ENCODE peak calls at places on chromosomes 4 and X, in eight cellular contexts. One of them, this sample, is unnamed.

GRCh38 chrX:141220342-141221008 is 21.8 kb downstream of the SPANXC start:
- DNase-seq in body of pancreas: no peak
- DNase-seq in spleen: no peak
- DNase-seq in transverse colon: no peak
- DNase-seq in A549: peak; percentile 50
- DNase-seq in AG04450: peak; percentile 4
- DNase-seq in left ventricle myocardium inferior: no peak
- DNase-seq in psoas muscle: no peak
- DNase-seq in this sample: no peak

GRCh38 chr4:76712564-76712963 is 185.4 kb downstream of the SOWAHB start:
- DNase-seq in body of pancreas: no peak
- DNase-seq in spleen: no peak
- DNase-seq in transverse colon: no peak
- DNase-seq in A549: no peak
- DNase-seq in AG04450: no peak
- DNase-seq in left ventricle myocardium inferior: no peak
- DNase-seq in psoas muscle: no peak
- DNase-seq in this sample: no peak

GRCh38 chr4:82839624-82840023 is 41.0 kb upstream of the SCD5 start:
- DNase-seq in body of pancreas: no peak
- DNase-seq in spleen: no peak
- DNase-seq in transverse colon: no peak
- DNase-seq in A549: no peak
- DNase-seq in AG04450: no peak
- DNase-seq in left ventricle myocardium inferior: no peak
- DNase-seq in psoas muscle: no peak
- DNase-seq in this sample: no peak

GRCh38 chr4:92305148-92305877 is 1.5 kb downstream of the GRID2 start:
- DNase-seq in body of pancreas: peak; percentile 32
- DNase-seq in spleen: no peak
- DNase-seq in transverse colon: no peak
- DNase-seq in A549: peak; percentile 27
- DNase-seq in AG04450: no peak
- DNase-seq in left ventricle myocardium inferior: peak; percentile 25
- DNase-seq in psoas muscle: peak; percentile 13
- DNase-seq in this sample: peak; percentile 82

GRCh38 chr4:165814256-165815010 is 58.6 kb upstream of the TLL1 start:
- DNase-seq in body of pancreas: no peak
- DNase-seq in spleen: no peak
- DNase-seq in transverse colon: no peak
- DNase-seq in A549: no peak
- DNase-seq in AG04450: no peak
- DNase-seq in left ventricle myocardium inferior: no peak
- DNase-seq in psoas muscle: no peak
- DNase-seq in this sample: no peak

GRCh38 chr4:5793514-5793913 is 82.5 kb downstream of the EVC start:
- DNase-seq in body of pancreas: no peak
- DNase-seq in spleen: peak; percentile 53
- DNase-seq in transverse colon: no peak
- DNase-seq in A549: no peak
- DNase-seq in AG04450: no peak
- DNase-seq in left ventricle myocardium inferior: no peak
- DNase-seq in psoas muscle: no peak
- DNase-seq in this sample: no peak

GRCh38 chr4:16865209-16865896 is 33.1 kb downstream of the LDB2 start:
- DNase-seq in body of pancreas: no peak
- DNase-seq in spleen: no peak
- DNase-seq in transverse colon: no peak
- DNase-seq in A549: no peak
- DNase-seq in AG04450: no peak
- DNase-seq in left ventricle myocardium inferior: no peak
- DNase-seq in psoas muscle: no peak
- DNase-seq in this sample: no peak

GRCh38 chrX:14865201-14865600 is 7.7 kb downstream of the FANCB start:
- DNase-seq in body of pancreas: no peak
- DNase-seq in spleen: no peak
- DNase-seq in transverse colon: no peak
- DNase-seq in A549: no peak
- DNase-seq in AG04450: no peak
- DNase-seq in left ventricle myocardium inferior: no peak
- DNase-seq in psoas muscle: no peak
- DNase-seq in this sample: no peak

GRCh38 chr4:40601641-40602040 is 28.0 kb downstream of the RBM47 start:
- DNase-seq in body of pancreas: no peak
- DNase-seq in spleen: no peak
- DNase-seq in transverse colon: no peak
- DNase-seq in A549: no peak
- DNase-seq in AG04450: no peak
- DNase-seq in left ventricle myocardium inferior: no peak
- DNase-seq in psoas muscle: no peak
- DNase-seq in this sample: no peak

GRCh38 chr4:40603281-40603680 is 26.4 kb downstream of the RBM47 start:
- DNase-seq in body of pancreas: no peak
- DNase-seq in spleen: no peak
- DNase-seq in transverse colon: no peak
- DNase-seq in A549: no peak
- DNase-seq in AG04450: no peak
- DNase-seq in left ventricle myocardium inferior: no peak
- DNase-seq in psoas muscle: no peak
- DNase-seq in this sample: no peak

GRCh38 chr4:40607224-40607623 is 22.4 kb downstream of the RBM47 start:
- DNase-seq in body of pancreas: no peak
- DNase-seq in spleen: no peak
- DNase-seq in transverse colon: no peak
- DNase-seq in A549: no peak
- DNase-seq in AG04450: no peak
- DNase-seq in left ventricle myocardium inferior: no peak
- DNase-seq in psoas muscle: no peak
- DNase-seq in this sample: no peak

GRCh38 chr4:40608628-40609027 is 21.0 kb downstream of the RBM47 start:
- DNase-seq in body of pancreas: no peak
- DNase-seq in spleen: no peak
- DNase-seq in transverse colon: no peak
- DNase-seq in A549: no peak
- DNase-seq in AG04450: no peak
- DNase-seq in left ventricle myocardium inferior: no peak
- DNase-seq in psoas muscle: no peak
- DNase-seq in this sample: no peak

DNA sequence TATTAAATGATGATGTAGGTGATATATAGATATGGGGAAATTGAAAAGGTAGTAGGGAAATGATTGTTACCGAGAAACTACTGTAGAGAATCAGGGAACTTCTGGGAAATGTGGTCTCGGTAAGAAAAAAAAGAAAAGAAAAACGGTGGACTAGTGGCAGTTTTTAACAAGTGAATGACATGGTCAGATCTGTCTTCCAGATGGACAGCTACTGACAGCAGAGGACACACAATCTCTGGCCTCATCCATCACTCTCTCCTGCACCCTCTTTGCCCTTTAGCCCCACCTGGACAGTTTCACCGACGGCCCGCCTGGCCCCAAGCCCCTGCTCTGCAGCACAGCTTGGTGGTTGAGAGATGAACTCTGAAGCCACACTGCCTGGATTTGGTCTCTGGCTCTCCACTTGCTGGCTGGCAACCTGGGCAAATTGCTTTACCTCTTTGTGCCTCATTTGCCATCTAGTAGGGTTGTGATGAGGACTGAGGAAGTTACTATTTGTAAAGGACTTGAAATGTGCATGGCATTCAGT is 23.4 kb downstream of the RBM47 start:
- DNase-seq in body of pancreas: no peak
- DNase-seq in spleen: no peak
- DNase-seq in transverse colon: no peak
- DNase-seq in A549: no peak
- DNase-seq in AG04450: no peak
- DNase-seq in left ventricle myocardium inferior: no peak
- DNase-seq in psoas muscle: no peak
- DNase-seq in this sample: no peak
- TF ChIP-seq CTCF in body of pancreas: no peak
- TF ChIP-seq CTCF in spleen: no peak
- TF ChIP-seq CTCF in transverse colon: no peak
- TF ChIP-seq CTCF in A549: no peak
- TF ChIP-seq CTCF in AG04450: peak; percentile 29
- TF ChIP-seq CTCF in left ventricle myocardium inferior: no peak
- TF ChIP-seq CTCF in psoas muscle: no peak
- TF ChIP-seq CTCF in this sample: no peak

DNA sequence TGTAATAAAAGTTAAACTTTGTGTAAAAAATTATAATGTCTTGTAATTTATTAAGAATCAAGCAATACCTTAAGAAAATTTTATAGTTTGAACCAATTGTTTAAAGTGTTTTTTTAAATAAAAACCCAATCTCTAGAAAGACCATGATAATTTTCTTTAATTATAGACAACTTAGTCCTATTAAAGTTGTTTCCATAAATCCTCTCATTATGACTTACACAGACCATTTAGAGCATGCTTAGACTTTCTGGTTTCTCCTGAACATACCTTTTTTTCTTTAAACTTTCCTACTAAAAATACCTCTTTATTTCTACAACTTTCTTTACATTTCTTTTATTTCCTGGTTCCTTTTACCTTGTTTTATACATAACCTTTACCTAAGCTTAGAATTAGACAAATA is 837.4 kb downstream of the PCDH19 start:
- DNase-seq in body of pancreas: no peak
- DNase-seq in spleen: no peak
- DNase-seq in transverse colon: no peak
- DNase-seq in A549: no peak
- DNase-seq in AG04450: no peak
- DNase-seq in left ventricle myocardium inferior: no peak
- DNase-seq in psoas muscle: no peak
- DNase-seq in this sample: no peak
- H3K9me3 ChIP-seq in body of pancreas: no peaks in the 10 kb centered on the region
- H3K9me3 ChIP-seq in spleen: peaks cover 12% of the 10 kb centered on the region
- H3K9me3 ChIP-seq in transverse colon: no peaks in the 10 kb centered on the region
- H3K9me3 ChIP-seq in A549: no peaks in the 10 kb centered on the region
- H3K9me3 ChIP-seq in AG04450: no peaks in the 10 kb centered on the region
- H3K9me3 ChIP-seq in left ventricle myocardium inferior: peaks cover 13% of the 10 kb centered on the region
- H3K9me3 ChIP-seq in psoas muscle: peaks cover 20% of the 10 kb centered on the region
- H3K9me3 ChIP-seq in this sample: peaks cover 6% of the 10 kb centered on the region

GRCh38 chr4:39635023-39635422 is 3.6 kb downstream of the SMIM14 start:
- DNase-seq in body of pancreas: peak; percentile 61
- DNase-seq in spleen: no peak
- DNase-seq in transverse colon: peak; percentile 52
- DNase-seq in A549: no peak
- DNase-seq in AG04450: no peak
- DNase-seq in left ventricle myocardium inferior: no peak
- DNase-seq in psoas muscle: no peak
- DNase-seq in this sample: peak; percentile 52

GRCh38 chr4:39637572-39638357 is 900 bp downstream of the SMIM14 start:
- DNase-seq in body of pancreas: peak; percentile 65
- DNase-seq in spleen: peak; percentile 83
- DNase-seq in transverse colon: peak; percentile 65
- DNase-seq in A549: peak; percentile 48
- DNase-seq in AG04450: no peak
- DNase-seq in left ventricle myocardium inferior: peak; percentile 60
- DNase-seq in psoas muscle: peak; percentile 52
- DNase-seq in this sample: peak; percentile 86

GRCh38 chr4:39641451-39641850 is 2.8 kb upstream of the SMIM14 start:
- DNase-seq in body of pancreas: no peak
- DNase-seq in spleen: no peak
- DNase-seq in transverse colon: no peak
- DNase-seq in A549: no peak
- DNase-seq in AG04450: no peak
- DNase-seq in left ventricle myocardium inferior: no peak
- DNase-seq in psoas muscle: no peak
- DNase-seq in this sample: no peak

GRCh38 chr4:39636786-39637185 is 1.9 kb downstream of the SMIM14 start:
- DNase-seq in body of pancreas: no peak
- DNase-seq in spleen: no peak
- DNase-seq in transverse colon: no peak
- DNase-seq in A549: no peak
- DNase-seq in AG04450: no peak
- DNase-seq in left ventricle myocardium inferior: no peak
- DNase-seq in psoas muscle: no peak
- DNase-seq in this sample: no peak

DNA sequence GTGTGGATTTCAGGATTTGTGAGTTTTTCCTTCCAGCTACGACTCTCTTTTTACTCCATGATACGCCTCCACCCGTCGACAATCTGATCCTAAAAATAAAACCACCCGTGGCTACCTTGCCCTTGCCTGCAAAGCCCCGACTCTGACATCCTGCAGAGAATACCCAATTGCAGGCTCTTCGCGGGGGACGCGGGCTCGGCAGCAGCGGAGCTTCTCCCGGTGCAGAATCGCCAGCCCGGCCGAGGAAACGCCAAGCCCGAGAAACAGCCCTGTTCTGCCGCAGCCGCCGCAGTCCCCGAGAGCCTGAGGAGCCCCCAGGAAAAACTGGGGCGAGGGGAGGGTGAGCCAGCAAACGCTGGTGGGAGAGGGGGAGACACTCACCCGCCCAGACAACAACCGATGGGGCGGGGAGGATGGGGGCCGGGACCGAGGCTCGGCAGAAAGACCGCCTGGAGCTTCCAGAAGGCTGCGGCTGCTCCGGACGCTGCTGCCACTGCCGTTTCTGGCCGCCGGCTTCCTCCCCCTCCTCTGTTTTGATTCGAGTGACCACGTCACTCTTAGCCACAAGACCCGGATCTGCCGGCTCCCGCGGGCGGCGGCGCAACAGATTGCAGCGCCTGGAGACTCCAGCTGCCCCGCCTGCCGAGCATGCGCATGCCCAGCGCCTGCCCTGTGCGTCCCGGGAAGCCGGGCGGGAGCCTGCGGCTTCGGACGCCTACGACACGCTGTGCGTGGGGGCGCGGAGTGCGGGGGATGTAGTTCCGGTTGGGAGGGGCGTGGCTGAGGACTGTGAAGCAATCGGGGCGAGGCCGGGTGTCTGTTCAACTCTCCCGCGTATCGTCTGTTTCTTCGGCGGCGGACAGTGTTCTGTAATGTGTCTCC is at the start of gene SMIM14:
- DNase-seq in body of pancreas: peak; percentile 99
- DNase-seq in spleen: peak; percentile 99
- DNase-seq in transverse colon: peak; percentile 99
- DNase-seq in A549: peak; percentile 97
- DNase-seq in AG04450: peak; percentile 96
- DNase-seq in left ventricle myocardium inferior: peak; percentile 98
- DNase-seq in psoas muscle: peak; percentile 99
- DNase-seq in this sample: peak; percentile 100
- TF ChIP-seq CTCF in body of pancreas: no peak
- TF ChIP-seq CTCF in spleen: peak; percentile 58
- TF ChIP-seq CTCF in transverse colon: no peak
- TF ChIP-seq CTCF in A549: no peak
- TF ChIP-seq CTCF in AG04450: no peak
- TF ChIP-seq CTCF in left ventricle myocardium inferior: peak; percentile 45
- TF ChIP-seq CTCF in psoas muscle: peak; percentile 12
- TF ChIP-seq CTCF in this sample: no peak

GRCh38 chr4:253936-254756 is 51.1 kb downstream of the ZNF732 start:
- DNase-seq in body of pancreas: no peak
- DNase-seq in spleen: no peak
- DNase-seq in transverse colon: no peak
- DNase-seq in A549: no peak
- DNase-seq in AG04450: no peak
- DNase-seq in left ventricle myocardium inferior: no peak
- DNase-seq in psoas muscle: no peak
- DNase-seq in this sample: no peak

GRCh38 chr4:252065-252601 is 53.1 kb downstream of the ZNF732 start:
- DNase-seq in body of pancreas: no peak
- DNase-seq in spleen: no peak
- DNase-seq in transverse colon: no peak
- DNase-seq in A549: no peak
- DNase-seq in AG04450: no peak
- DNase-seq in left ventricle myocardium inferior: no peak
- DNase-seq in psoas muscle: no peak
- DNase-seq in this sample: no peak

DNA sequence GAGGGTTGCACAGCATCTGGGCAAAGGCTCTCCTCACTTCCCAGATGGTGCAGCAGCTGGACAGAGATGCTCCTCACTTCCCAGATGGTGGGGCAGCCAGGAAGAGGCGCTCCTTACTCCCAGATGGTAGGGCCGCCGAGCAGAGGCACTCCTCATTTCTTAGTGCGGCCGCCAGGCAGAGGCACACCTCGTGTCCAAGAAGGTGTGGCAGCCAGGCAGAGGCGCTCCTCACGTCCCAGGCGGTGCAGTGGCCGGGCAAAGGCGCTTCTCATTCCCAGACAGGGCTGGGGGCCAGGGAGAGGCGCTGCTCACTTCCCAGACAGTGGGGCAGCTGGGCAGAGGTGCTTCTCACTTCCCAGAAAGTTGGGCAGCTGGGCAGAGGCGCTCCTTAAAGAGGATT is 48.8 kb downstream of the ZNF732 start:
- DNase-seq in body of pancreas: no peak
- DNase-seq in spleen: no peak
- DNase-seq in transverse colon: no peak
- DNase-seq in A549: no peak
- DNase-seq in AG04450: no peak
- DNase-seq in left ventricle myocardium inferior: no peak
- DNase-seq in psoas muscle: no peak
- DNase-seq in this sample: no peak
- H3K9me3 ChIP-seq in body of pancreas: peaks cover 71% of the 10 kb centered on the region
- H3K9me3 ChIP-seq in spleen: peaks cover 100% of the 10 kb centered on the region
- H3K9me3 ChIP-seq in transverse colon: peaks cover 70% of the 10 kb centered on the region
- H3K9me3 ChIP-seq in A549: peaks cover 21% of the 10 kb centered on the region
- H3K9me3 ChIP-seq in AG04450: peaks cover 31% of the 10 kb centered on the region
- H3K9me3 ChIP-seq in left ventricle myocardium inferior: peaks cover 100% of the 10 kb centered on the region
- H3K9me3 ChIP-seq in psoas muscle: peaks cover 70% of the 10 kb centered on the region
- H3K9me3 ChIP-seq in this sample: peaks cover 100% of the 10 kb centered on the region

This sample was measured in left lung.